ENCODE peak calls at places on chromosomes 7 and 10, in nine cellular contexts. N is heart right ventricle, E is adrenal gland, S is fibroblast of pulmonary artery, H is cardiac fibroblast, P is astrocyte, Q is thyroid gland, T is cardiac muscle cell, I is AG10803. G is an unnamed sample.

GRCh38 chr7:23404546-23405239 is 65.6 kb downstream of the IGF2BP3 start:
- DNase-seq in N (no peak), E (no peak), S (no peak), H (no peak), P (peak; percentile 17), Q (no peak), T (no peak), I (no peak), G (no peak)

GRCh38 chr7:29921404-29922010 is 68.1 kb downstream of the SCRN1 start:
- DNase-seq in N (no peak), E (peak; percentile 73), S (peak; percentile 77), H (peak; percentile 76), P (peak; percentile 25), Q (peak; percentile 28), T (peak; percentile 68), I (peak; percentile 62), G (peak; percentile 80)

GRCh38 chr10:72088879-72089585 is 681 bp upstream of the SPOCK2 start:
- DNase-seq in N (peak; percentile 59), E (peak; percentile 85), S (peak; percentile 17), H (peak; percentile 27), P (no peak), Q (no peak), T (no peak), I (peak; percentile 35), G (peak; percentile 41)

GRCh38 chr7:1590476-1590875 is 20.6 kb upstream of the PSMG3 start:
- DNase-seq in N (no peak), E (no peak), S (no peak), H (no peak), P (no peak), Q (no peak), T (no peak), I (no peak), G (no peak)

GRCh38 chr7:75650062-75650461 is 88.7 kb downstream of the HIP1 start:
- DNase-seq in N (no peak), E (peak; percentile 63), S (no peak), H (no peak), P (no peak), Q (peak; percentile 90), T (peak; percentile 57), I (no peak), G (no peak)

GRCh38 chr10:30387646-30388243 is 38.7 kb upstream of the MTPAP start:
- DNase-seq in N (no peak), E (no peak), S (no peak), H (peak; percentile 22), P (peak; percentile 63), Q (no peak), T (no peak), I (peak; percentile 75), G (no peak)

GRCh38 chr10:24951201-24952145 is 933 bp downstream of the PRTFDC1 start:
- DNase-seq in N (no peak), E (peak; percentile 77), S (no peak), H (peak; percentile 65), P (no peak), Q (peak; percentile 13), T (peak; percentile 38), I (peak; percentile 53), G (peak; percentile 59)

GRCh38 chr10:50216894-50217293 is 34.4 kb downstream of the ASAH2 start:
- DNase-seq in N (no peak), E (no peak), S (peak; percentile 49), H (peak; percentile 63), P (peak; percentile 26), Q (no peak), T (no peak), I (peak; percentile 40), G (peak; percentile 58)

GRCh38 chr7:33452805-33453502 is 323.6 kb downstream of the BBS9 start:
- DNase-seq in N (no peak), E (no peak), S (peak; percentile 29), H (peak; percentile 29), P (peak; percentile 44), Q (no peak), T (no peak), I (peak; percentile 8), G (peak; percentile 42)

GRCh38 chr7:130733866-130734524 is at the start of gene KLF14:
- DNase-seq in N (peak; percentile 15), E (peak; percentile 78), S (no peak), H (no peak), P (no peak), Q (peak; percentile 20), T (peak; percentile 47), I (no peak), G (peak; percentile 11)

GRCh38 chr7:75642810-75643486 is 95.8 kb downstream of the HIP1 start:
- DNase-seq in N (peak; percentile 21), E (peak; percentile 87), S (peak; percentile 85), H (peak; percentile 79), P (peak; percentile 54), Q (peak; percentile 57), T (peak; percentile 29), I (peak; percentile 46), G (peak; percentile 90)

GRCh38 chr7:37450035-37450434 is 1.4 kb upstream of the ELMO1 start:
- DNase-seq in N (no peak), E (no peak), S (no peak), H (no peak), P (no peak), Q (no peak), T (no peak), I (no peak), G (no peak)

GRCh38 chr7:91436655-91437054 is 172.4 kb downstream of the FZD1 start:
- DNase-seq in N (no peak), E (no peak), S (no peak), H (no peak), P (no peak), Q (no peak), T (no peak), I (no peak), G (no peak)

GRCh38 chr7:7228472-7228871 is 46.1 kb downstream of the C1GALT1 start:
- DNase-seq in N (no peak), E (no peak), S (no peak), H (peak; percentile 36), P (peak; percentile 3), Q (no peak), T (no peak), I (peak; percentile 56), G (no peak)

GRCh38 chr7:46741924-46742607 is 821.0 kb upstream of the IGFBP3 start:
- DNase-seq in N (no peak), E (no peak), S (no peak), H (peak; percentile 33), P (peak; percentile 67), Q (no peak), T (no peak), I (peak; percentile 65), G (no peak)

DNA sequence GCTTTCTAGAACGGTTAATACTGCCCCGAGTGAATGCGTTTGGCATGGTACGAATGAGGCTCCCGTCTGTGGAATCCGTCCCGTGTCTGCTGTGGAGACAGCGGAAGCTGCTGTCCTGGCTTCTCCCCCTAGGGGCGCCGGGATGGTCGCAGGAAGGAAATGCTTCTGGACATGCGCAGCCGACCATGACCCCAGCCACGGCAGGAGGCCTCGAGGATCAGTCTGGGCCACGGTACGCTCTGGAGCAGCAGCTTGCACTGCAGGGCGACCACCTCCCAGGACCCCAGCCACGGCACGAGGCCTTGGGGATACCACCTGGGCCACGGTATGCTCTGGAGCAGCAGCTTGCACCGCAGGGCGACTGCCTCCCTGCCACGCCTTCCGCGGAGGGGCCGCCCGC is 107.9 kb downstream of the CYTH3 start:
- DNase-seq in N (peak; percentile 61), E (no peak), S (no peak), H (no peak), P (no peak), Q (no peak), T (no peak), I (no peak), G (peak; percentile 73)
- TF ChIP-seq CTCF in N (no peak), E (no peak), S (peak; percentile 11), H (peak; percentile 38), P (no peak), Q (no peak), T (no peak), I (no peak), G (peak; percentile 77)

GRCh38 chr7:71517940-71518339 is 386.0 kb downstream of the GALNT17 start:
- DNase-seq in N (no peak), E (no peak), S (no peak), H (no peak), P (no peak), Q (no peak), T (no peak), I (peak; percentile 18), G (peak; percentile 2)
- H3K4me3 ChIP-seq in N (no peak overlapping the region), E (no peak overlapping the region), S (no peak overlapping the region), H (no peak overlapping the region), P (no peak overlapping the region), Q (no peak overlapping the region), T (no peak overlapping the region), I (no peak overlapping the region), G (no peak overlapping the region)

DNA sequence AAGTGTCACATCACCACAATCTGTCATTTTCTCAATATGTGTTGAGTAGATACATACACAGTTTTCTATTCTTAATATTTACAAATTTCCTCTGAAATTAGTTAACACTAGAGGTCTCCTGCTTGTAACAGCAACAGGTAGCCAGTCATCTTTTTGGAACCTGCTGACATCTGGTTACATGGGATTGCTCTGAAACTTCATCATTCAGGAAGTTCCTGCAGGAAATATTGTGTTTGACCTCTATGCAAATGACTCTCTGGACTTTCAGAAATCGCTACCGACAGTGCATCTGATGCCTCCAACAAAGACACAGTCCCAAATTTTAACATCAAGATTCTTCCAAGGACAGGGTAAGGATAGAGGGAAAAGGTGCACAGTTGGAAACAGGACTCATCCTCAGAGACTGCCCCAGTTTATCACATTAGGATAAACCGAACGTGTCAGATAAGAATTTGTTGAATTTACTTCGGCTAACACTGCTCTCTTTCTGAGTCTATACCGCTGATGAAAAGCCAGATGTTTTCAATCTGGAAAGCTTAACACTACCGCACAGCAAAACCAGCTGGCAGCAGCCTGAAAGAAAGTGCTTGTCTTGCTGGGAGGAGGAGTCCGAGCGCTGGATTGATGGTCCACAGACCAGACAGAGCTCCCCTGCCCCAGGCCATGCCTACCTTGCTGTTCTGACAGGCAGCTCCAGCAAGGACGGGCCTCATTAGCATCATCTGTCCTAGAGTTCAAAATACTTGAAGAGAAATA is 633.4 kb downstream of the PARD3 start:
- DNase-seq in N (peak; percentile 18), E (peak; percentile 58), S (peak; percentile 62), H (peak; percentile 67), P (no peak), Q (peak; percentile 8), T (peak; percentile 23), I (peak; percentile 76), G (peak; percentile 66)
- TF ChIP-seq CTCF in N (no peak), E (no peak), S (no peak), H (no peak), P (no peak), Q (no peak), T (no peak), I (no peak), G (no peak)

DNA sequence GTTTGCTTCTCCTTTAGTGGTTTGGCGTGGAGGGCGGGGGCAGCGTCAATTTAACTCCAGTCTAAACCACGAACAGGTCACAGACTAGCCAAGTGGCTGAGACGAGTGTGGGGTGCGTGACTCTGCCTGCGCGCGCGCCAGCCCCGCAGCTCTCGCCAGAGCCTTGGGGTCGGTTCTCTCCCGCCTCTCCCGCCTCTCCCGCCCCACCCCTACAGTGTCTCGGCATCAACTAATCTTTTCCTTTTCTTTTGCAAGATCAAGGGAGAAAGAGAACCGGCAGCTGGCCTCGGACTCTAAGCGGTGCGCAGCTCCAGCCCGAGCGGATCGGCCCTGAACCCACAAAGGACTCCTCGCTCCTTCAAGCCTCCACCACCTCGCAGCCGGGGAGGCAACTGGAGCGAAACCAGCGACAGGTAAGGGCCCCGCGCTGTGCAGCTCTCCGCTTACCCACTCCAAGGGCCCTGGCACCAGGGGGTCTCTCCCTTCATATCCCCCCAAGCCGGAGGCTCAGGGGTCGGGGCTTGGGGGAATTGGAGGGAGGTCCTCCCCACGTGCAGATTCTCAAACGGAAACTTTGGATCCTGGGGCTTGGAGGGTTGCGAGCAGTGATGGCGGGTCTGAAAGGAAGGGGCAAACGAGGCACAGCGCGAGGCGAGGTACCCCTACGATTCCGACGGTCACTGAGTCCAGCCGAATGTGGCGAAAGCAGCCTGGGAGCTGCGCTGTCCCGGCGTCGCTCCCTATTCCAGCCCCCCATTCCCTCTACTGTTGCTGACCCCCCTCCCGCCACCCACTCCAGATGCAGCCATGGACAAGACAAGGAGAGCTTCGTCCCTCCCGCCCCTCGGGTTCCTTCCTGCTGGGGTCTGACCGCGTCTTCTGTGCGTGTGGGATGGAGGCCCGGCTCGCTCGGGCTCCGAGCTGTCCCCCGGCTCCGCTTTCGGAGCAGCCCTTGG is 832 bp downstream of the CHRM2 start:
- DNase-seq in N (peak; percentile 21), E (no peak), S (no peak), H (no peak), P (peak; percentile 3), Q (no peak), T (peak; percentile 49), I (no peak), G (peak; percentile 31)
- H3K4me3 ChIP-seq in N (peak overlapping the region; percentile 50), E (no peak overlapping the region), S (peak overlapping the region; percentile 45), H (no peak overlapping the region), P (peak overlapping the region; percentile 57), Q (no peak overlapping the region), T (peak overlapping the region; percentile 81), I (peak overlapping the region; percentile 54), G (peak overlapping the region; percentile 60)